ENCODE peak calls at places on chromosomes 7 and 10, in seven cellular contexts. I is left kidney, O is fibroblast of the conjunctiva, X is left ventricle myocardium superior, B is choroid plexus epithelial cell, F is IMR-90, E is T-helper 1 cell. Q is an unnamed sample.

GRCh38 chr10:128060341-128060851 is 65.8 kb downstream of the MKI67 start:
- DNase-seq in I (peak), B (no peak), O (no peak), X (no peak), F (no peak), E (no peak), Q (no peak)

GRCh38 chr10:67783576-67784294 is 54.3 kb downstream of the DNAJC12 start:
- DNase-seq in I (no peak), O (no peak), B (no peak), F (no peak), E (no peak), X (no peak), Q (no peak)

GRCh38 chr7:128859232-128860157 is 3.2 kb upstream of the ATP6V1F start:
- DNase-seq in E (no peak), X (peak), B (peak), F (no peak), I (no peak), O (no peak), Q (peak)

GRCh38 chr7:133674079-133674478 is 421.2 kb downstream of the EXOC4 start:
- DNase-seq in O (no peak), E (no peak), F (no peak), I (no peak), X (no peak), B (no peak), Q (no peak)

GRCh38 chr10:73182568-73182967 is 14.6 kb downstream of the FAM149B1 start:
- DNase-seq in X (no peak), F (peak), E (no peak), B (peak), I (no peak), O (no peak), Q (no peak)

GRCh38 chr7:38748056-38748610 is 117.0 kb upstream of the AMPH start:
- DNase-seq in B (peak), E (no peak), F (peak), I (peak), O (no peak), X (peak), Q (no peak)

GRCh38 chr10:68861253-68861652 is 33.9 kb downstream of the STOX1 start:
- DNase-seq in X (no peak), I (peak), F (no peak), E (no peak), O (no peak), B (peak), Q (no peak)

GRCh38 chr7:112238852-112239610 is 32.5 kb downstream of the ZNF277 start:
- DNase-seq in B (peak), X (no peak), O (no peak), F (peak), I (no peak), E (no peak), Q (no peak)

GRCh38 chr10:132880148-132880981 is 62.0 kb downstream of the CFAP46 start:
- DNase-seq in O (no peak), F (no peak), B (no peak), I (no peak), X (peak), E (no peak), Q (no peak)

GRCh38 chr7:139735912-139736595 is 41.7 kb downstream of the HIPK2 start:
- DNase-seq in B (no peak), X (no peak), O (no peak), F (no peak), I (no peak), E (no peak), Q (no peak)

GRCh38 chr7:34451183-34451582 is 206.8 kb upstream of the NPSR1 start:
- DNase-seq in I (no peak), F (no peak), O (no peak), B (no peak), E (no peak), X (no peak), Q (no peak)

GRCh38 chr7:121020652-121021051 is 32.1 kb downstream of the CPED1 start:
- DNase-seq in E (no peak), F (peak), O (no peak), B (peak), I (peak), X (no peak), Q (no peak)

GRCh38 chr7:73851410-73852338 is 9.3 kb upstream of the TMEM270 start:
- DNase-seq in X (no peak), B (peak), F (peak), I (peak), E (no peak), O (peak), Q (no peak)

GRCh38 chr10:91621483-91622113 is 11.3 kb downstream of the PPP1R3C start:
- DNase-seq in B (peak), X (no peak), O (no peak), E (no peak), F (peak), I (no peak), Q (no peak)

GRCh38 chr7:46153951-46154787 is 233.1 kb upstream of the IGFBP3 start:
- DNase-seq in O (no peak), E (no peak), B (peak), I (no peak), F (no peak), X (no peak), Q (no peak)

GRCh38 chr10:11115337-11115736 is 97.7 kb downstream of the CELF2 start:
- DNase-seq in F (no peak), I (no peak), E (no peak), B (no peak), O (no peak), X (peak), Q (no peak)

GRCh38 chr10:33216661-33217427 is 117.6 kb downstream of the NRP1 start:
- DNase-seq in E (no peak), I (no peak), O (no peak), F (no peak), B (no peak), X (no peak), Q (no peak)

GRCh38 chr7:139857791-139858190 is 28.7 kb downstream of the TBXAS1 start:
- DNase-seq in I (no peak), O (no peak), E (no peak), F (no peak), B (no peak), X (no peak), Q (no peak)

GRCh38 chr10:18615618-18616017 is 35.8 kb downstream of the NSUN6 start:
- DNase-seq in O (no peak), B (peak), F (no peak), I (no peak), X (no peak), E (no peak), Q (no peak)

GRCh38 chr7:87886875-87887274 is 10.6 kb downstream of the DBF4 start:
- DNase-seq in B (peak), E (no peak), I (peak), O (peak), F (peak), X (no peak), Q (no peak)

GRCh38 chr7:28358423-28358868 is 53.9 kb upstream of the CREB5 start:
- DNase-seq in E (no peak), I (no peak), B (peak), X (no peak), F (peak), O (peak), Q (peak)

GRCh38 chr7:42694894-42695553 is 216.8 kb downstream of the C7orf25 start:
- DNase-seq in X (no peak), F (no peak), I (no peak), O (no peak), B (no peak), E (no peak), Q (no peak)

GRCh38 chr7:104933022-104933421 is 81.0 kb upstream of the KMT2E start:
- DNase-seq in F (no peak), O (no peak), X (no peak), B (no peak), E (no peak), I (no peak), Q (no peak)

GRCh38 chr7:111846900-111847299 is 284.6 kb upstream of the IMMP2L start:
- DNase-seq in I (no peak), E (no peak), O (no peak), X (no peak), B (peak), F (no peak), Q (no peak)

GRCh38 chr7:125126376-125126775 is 196.8 kb upstream of the POT1 start:
- DNase-seq in B (peak), I (peak), X (no peak), O (no peak), E (no peak), F (no peak), Q (peak)

GRCh38 chr10:132876967-132877366 is 65.4 kb downstream of the CFAP46 start:
- DNase-seq in I (no peak), X (peak), E (no peak), F (no peak), O (no peak), B (no peak), Q (no peak)

GRCh38 chr10:78543749-78544446 is 510.2 kb downstream of the RPS24 start:
- DNase-seq in I (peak), X (peak), F (peak), O (peak), E (no peak), B (peak), Q (no peak)

GRCh38 chr7:54278847-54279246 is 263.3 kb upstream of the VSTM2A start:
- DNase-seq in I (peak), E (no peak), O (no peak), X (no peak), B (no peak), F (no peak), Q (no peak)

Q was measured in smooth muscle cell of the brain vasculature.